ENCODE peak calls at places on chromosomes 1 and 21, in nine cellular contexts. E is NCI-H510A; P is AML-193; T is NAMALWA; F is germinal center; I is AG09319; Z is CD8-positive, alpha-beta T cell; Q is iPS DF 19.7; A is NCI-H1092. J is an unnamed sample.

GRCh38 chr1:61313906-61314422 is 231.6 kb downstream of the NFIA start:
- DNase-seq in E (no peak), P (no peak), T (no peak), F (no peak), I (no peak), Z (no peak), Q (no peak), A (no peak), J (no peak)

GRCh38 chr1:206467915-206468314 is 2.4 kb upstream of the IKBKE start:
- DNase-seq in E (peak; percentile 58), P (peak; percentile 33), T (peak; percentile 24), F (peak; percentile 61), I (peak; percentile 44), Z (no peak), Q (no peak), A (no peak), J (no peak)

GRCh38 chr1:228957535-228957934 is 222.3 kb downstream of the RHOU start:
- DNase-seq in E (no peak), P (no peak), T (no peak), F (no peak), I (no peak), Z (no peak), Q (no peak), A (no peak), J (no peak)

GRCh38 chr1:201888282-201889033 is at the start of gene SHISA4:
- DNase-seq in E (peak; percentile 54), P (no peak), T (no peak), F (no peak), I (peak; percentile 32), Z (no peak), Q (no peak), A (no peak), J (no peak)

GRCh38 chr1:31787261-31787660 is 23.1 kb upstream of the ADGRB2 start:
- DNase-seq in E (no peak), P (no peak), T (no peak), F (no peak), I (no peak), Z (no peak), Q (no peak), A (no peak), J (no peak)

GRCh38 chr1:210757677-210758076 is 376.3 kb downstream of the KCNH1 start:
- DNase-seq in E (no peak), P (no peak), T (no peak), F (no peak), I (no peak), Z (no peak), Q (no peak), A (no peak), J (no peak)

GRCh38 chr21:39088831-39089380 is 94.3 kb downstream of the PSMG1 start:
- DNase-seq in E (no peak), P (no peak), T (no peak), F (no peak), I (no peak), Z (no peak), Q (no peak), A (no peak), J (no peak)

GRCh38 chr1:87958711-87959110 is 630.0 kb downstream of the LMO4 start:
- DNase-seq in E (no peak), P (no peak), T (no peak), F (no peak), I (no peak), Z (no peak), Q (no peak), A (no peak), J (no peak)

GRCh38 chr1:174964261-174964984 is 35.3 kb upstream of the CACYBP start:
- DNase-seq in E (peak; percentile 5), P (peak; percentile 88), T (peak; percentile 88), F (no peak), I (no peak), Z (peak; percentile 50), Q (no peak), A (no peak), J (no peak)

GRCh38 chr1:18731148-18731547 is 100.5 kb downstream of the PAX7 start:
- DNase-seq in E (no peak), P (no peak), T (no peak), F (no peak), I (no peak), Z (no peak), Q (no peak), A (no peak), J (no peak)

GRCh38 chr1:66455446-66455845 is 78.5 kb upstream of the SGIP1 start:
- DNase-seq in E (no peak), P (no peak), T (no peak), F (no peak), I (no peak), Z (no peak), Q (no peak), A (no peak), J (no peak)

GRCh38 chr1:200183637-200184036 is 156.1 kb downstream of the NR5A2 start:
- DNase-seq in E (no peak), P (peak; percentile 18), T (no peak), F (no peak), I (no peak), Z (no peak), Q (no peak), A (no peak), J (no peak)

GRCh38 chr1:30023300-30024022 is 699.9 kb downstream of the MATN1 start:
- DNase-seq in E (no peak), P (no peak), T (no peak), F (no peak), I (no peak), Z (no peak), Q (no peak), A (no peak), J (no peak)

GRCh38 chr1:6185151-6185550 is 5.0 kb upstream of the CHD5 start:
- DNase-seq in E (no peak), P (no peak), T (no peak), F (no peak), I (peak; percentile 60), Z (no peak), Q (no peak), A (no peak), J (no peak)

GRCh38 chr1:190759807-190760206 is 282.1 kb upstream of the BRINP3 start:
- DNase-seq in E (no peak), P (no peak), T (peak; percentile 4), F (no peak), I (no peak), Z (no peak), Q (no peak), A (no peak), J (no peak)

GRCh38 chr21:38422067-38422466 is 76.2 kb downstream of the ERG start:
- DNase-seq in E (no peak), P (no peak), T (no peak), F (no peak), I (no peak), Z (no peak), Q (no peak), A (no peak), J (no peak)

GRCh38 chr1:178311164-178311563 is 185.6 kb downstream of the CLEC20A start:
- DNase-seq in E (no peak), P (no peak), T (no peak), F (no peak), I (no peak), Z (no peak), Q (no peak), A (no peak), J (no peak)

GRCh38 chr21:45990741-45991605 is 9.4 kb downstream of the COL6A1 start:
- DNase-seq in E (no peak), P (no peak), T (no peak), F (no peak), I (no peak), Z (peak; percentile 14), Q (no peak), A (no peak), J (no peak)

GRCh38 chr21:45260191-45260795 is 27.4 kb downstream of the POFUT2 start:
- DNase-seq in E (no peak), P (no peak), T (no peak), F (no peak), I (no peak), Z (no peak), Q (no peak), A (no peak), J (no peak)

GRCh38 chr1:84946631-84947030 is 50.3 kb downstream of the MCOLN2 start:
- DNase-seq in E (no peak), P (no peak), T (no peak), F (no peak), I (no peak), Z (no peak), Q (no peak), A (no peak), J (no peak)

GRCh38 chr1:42368096-42368795 is 12.3 kb upstream of the RIMKLA start:
- DNase-seq in E (no peak), P (no peak), T (no peak), F (no peak), I (no peak), Z (no peak), Q (no peak), A (no peak), J (no peak)

GRCh38 chr1:109509176-109510134 is at the start of gene AMIGO1:
- DNase-seq in E (peak; percentile 46), P (peak; percentile 34), T (no peak), F (peak; percentile 85), I (no peak), Z (peak; percentile 66), Q (no peak), A (peak; percentile 45), J (no peak)

GRCh38 chr21:29215709-29216108 is 83.0 kb upstream of the BACH1 start:
- DNase-seq in E (no peak), P (no peak), T (no peak), F (no peak), I (no peak), Z (no peak), Q (no peak), A (no peak), J (no peak)

GRCh38 chr1:9399510-9400424 is 107.1 kb downstream of the SPSB1 start:
- DNase-seq in E (peak; percentile 98), P (no peak), T (no peak), F (no peak), I (no peak), Z (no peak), Q (no peak), A (peak; percentile 55), J (no peak)

GRCh38 chr1:69203166-69203565 is 364.6 kb upstream of the LRRC7 start:
- DNase-seq in E (no peak), P (no peak), T (no peak), F (no peak), I (no peak), Z (no peak), Q (no peak), A (no peak), J (no peak)

GRCh38 chr1:160489513-160490261 is 33.4 kb downstream of the SLAMF6 start:
- DNase-seq in E (no peak), P (no peak), T (peak; percentile 87), F (peak; percentile 59), I (no peak), Z (no peak), Q (no peak), A (no peak), J (no peak)

GRCh38 chr1:179366093-179366800 is 476 bp downstream of the AXDND1 start:
- DNase-seq in E (no peak), P (no peak), T (no peak), F (peak; percentile 4), I (no peak), Z (no peak), Q (no peak), A (no peak), J (no peak)

GRCh38 chr1:62241357-62242131 is 46.9 kb downstream of the L1TD1 start:
- DNase-seq in E (peak; percentile 40), P (no peak), T (no peak), F (no peak), I (no peak), Z (no peak), Q (no peak), A (no peak), J (no peak)

GRCh38 chr1:110579460-110579859 is 26.7 kb downstream of the KCNA2 start:
- DNase-seq in E (no peak), P (no peak), T (no peak), F (no peak), I (no peak), Z (no peak), Q (no peak), A (no peak), J (no peak)

GRCh38 chr1:70051926-70052325 is 153.5 kb downstream of the LRRC40 start:
- DNase-seq in E (no peak), P (no peak), T (no peak), F (no peak), I (no peak), Z (no peak), Q (no peak), A (no peak), J (no peak)

GRCh38 chr1:51421961-51422360 is 91.6 kb upstream of the TTC39A start:
- DNase-seq in E (no peak), P (peak; percentile 31), T (peak; percentile 78), F (peak; percentile 57), I (peak; percentile 30), Z (no peak), Q (peak; percentile 68), A (no peak), J (no peak)